ENCODE peak calls at places on chromosomes 7 and 10, in eight cellular contexts. One of them, this sample, is unnamed. For H3K36me3 and H3K4me1, the result is how much of the 10 kb centered on the place peaks cover.

GRCh38 chr10:123514996-123515395 is 151.2 kb upstream of the GPR26 start:
- DNase-seq in CD8-positive, alpha-beta memory T cell: no peak
- DNase-seq in A673: no peak
- DNase-seq in IMR-90: no peak
- DNase-seq in esophagus squamous epithelium: no peak
- DNase-seq in colonic mucosa: no peak
- DNase-seq in endodermal cell: no peak
- DNase-seq in left lung: no peak
- DNase-seq in this sample: no peak

GRCh38 chr7:114606100-114606499 is 191.5 kb downstream of the FOXP2 start:
- DNase-seq in CD8-positive, alpha-beta memory T cell: no peak
- DNase-seq in A673: no peak
- DNase-seq in IMR-90: no peak
- DNase-seq in esophagus squamous epithelium: no peak
- DNase-seq in colonic mucosa: no peak
- DNase-seq in endodermal cell: no peak
- DNase-seq in left lung: no peak
- DNase-seq in this sample: no peak

GRCh38 chr7:39609462-39610149 is 13.8 kb upstream of the RALA start:
- DNase-seq in CD8-positive, alpha-beta memory T cell: peak
- DNase-seq in A673: no peak
- DNase-seq in IMR-90: no peak
- DNase-seq in esophagus squamous epithelium: no peak
- DNase-seq in colonic mucosa: no peak
- DNase-seq in endodermal cell: peak
- DNase-seq in left lung: peak
- DNase-seq in this sample: no peak

GRCh38 chr7:36066021-36066664 is 86.9 kb upstream of the EEPD1 start:
- DNase-seq in CD8-positive, alpha-beta memory T cell: no peak
- DNase-seq in A673: no peak
- DNase-seq in IMR-90: no peak
- DNase-seq in esophagus squamous epithelium: no peak
- DNase-seq in colonic mucosa: no peak
- DNase-seq in endodermal cell: no peak
- DNase-seq in left lung: no peak
- DNase-seq in this sample: no peak

GRCh38 chr7:2635810-2636701 is 4.3 kb downstream of the TTYH3 start:
- DNase-seq in CD8-positive, alpha-beta memory T cell: no peak
- DNase-seq in A673: no peak
- DNase-seq in IMR-90: no peak
- DNase-seq in esophagus squamous epithelium: no peak
- DNase-seq in colonic mucosa: no peak
- DNase-seq in endodermal cell: no peak
- DNase-seq in left lung: peak
- DNase-seq in this sample: no peak

GRCh38 chr10:7258948-7259523 is 151.8 kb downstream of the SFMBT2 start:
- DNase-seq in CD8-positive, alpha-beta memory T cell: peak
- DNase-seq in A673: no peak
- DNase-seq in IMR-90: no peak
- DNase-seq in esophagus squamous epithelium: no peak
- DNase-seq in colonic mucosa: no peak
- DNase-seq in endodermal cell: no peak
- DNase-seq in left lung: no peak
- DNase-seq in this sample: no peak

GRCh38 chr7:86904949-86905834 is 154.3 kb downstream of the ELAPOR2 start:
- DNase-seq in CD8-positive, alpha-beta memory T cell: no peak
- DNase-seq in A673: peak
- DNase-seq in IMR-90: peak
- DNase-seq in esophagus squamous epithelium: no peak
- DNase-seq in colonic mucosa: peak
- DNase-seq in endodermal cell: peak
- DNase-seq in left lung: no peak
- DNase-seq in this sample: no peak

GRCh38 chr7:79702116-79702515 is 248.6 kb upstream of the MAGI2 start:
- DNase-seq in CD8-positive, alpha-beta memory T cell: no peak
- DNase-seq in A673: no peak
- DNase-seq in IMR-90: peak
- DNase-seq in esophagus squamous epithelium: no peak
- DNase-seq in colonic mucosa: no peak
- DNase-seq in endodermal cell: no peak
- DNase-seq in left lung: no peak
- DNase-seq in this sample: no peak

GRCh38 chr7:39580150-39580874 is 14.1 kb downstream of the YAE1 start:
- DNase-seq in CD8-positive, alpha-beta memory T cell: peak
- DNase-seq in A673: peak
- DNase-seq in IMR-90: peak
- DNase-seq in esophagus squamous epithelium: no peak
- DNase-seq in colonic mucosa: peak
- DNase-seq in endodermal cell: peak
- DNase-seq in left lung: peak
- DNase-seq in this sample: peak

GRCh38 chr7:105738133-105738532 is 138.3 kb downstream of the ATXN7L1 start:
- DNase-seq in CD8-positive, alpha-beta memory T cell: no peak
- DNase-seq in A673: no peak
- DNase-seq in IMR-90: no peak
- DNase-seq in esophagus squamous epithelium: no peak
- DNase-seq in colonic mucosa: no peak
- DNase-seq in endodermal cell: no peak
- DNase-seq in left lung: no peak
- DNase-seq in this sample: no peak

GRCh38 chr7:100836812-100837098 is 9.4 kb upstream of the EPHB4 start:
- DNase-seq in CD8-positive, alpha-beta memory T cell: no peak
- DNase-seq in A673: no peak
- DNase-seq in IMR-90: no peak
- DNase-seq in esophagus squamous epithelium: no peak
- DNase-seq in colonic mucosa: no peak
- DNase-seq in endodermal cell: no peak
- DNase-seq in left lung: no peak
- DNase-seq in this sample: no peak

DNA sequence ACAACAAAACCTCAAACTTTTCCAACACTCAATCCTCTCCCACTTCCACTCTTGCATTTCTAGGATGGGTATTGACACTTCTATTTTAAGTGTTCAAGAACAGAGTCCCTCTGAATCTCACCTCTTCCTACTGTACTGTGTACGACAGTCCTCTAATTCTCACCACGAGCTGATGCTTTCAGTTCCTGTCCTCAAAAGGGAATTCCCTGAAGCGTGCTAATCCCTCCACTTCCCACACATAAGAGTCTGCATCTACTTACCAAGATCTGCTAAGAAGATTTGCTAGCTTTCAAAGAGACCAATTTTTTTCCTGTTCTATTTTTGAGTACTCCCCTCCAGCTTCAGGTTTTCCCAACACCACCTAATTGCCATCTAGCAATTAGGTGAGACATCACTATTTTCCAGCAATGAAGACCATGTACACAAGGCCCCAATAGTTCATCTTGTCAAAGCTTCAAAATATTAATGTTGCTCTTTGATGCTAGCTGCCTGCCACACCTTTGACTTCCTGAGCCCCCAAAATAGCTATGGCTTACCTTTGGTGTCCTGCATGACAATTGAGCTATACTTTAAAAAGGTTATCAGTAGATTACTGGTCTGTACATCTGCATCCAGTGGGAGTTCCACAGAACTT is 54.4 kb downstream of the ARMH3 start:
- DNase-seq in CD8-positive, alpha-beta memory T cell: no peak
- DNase-seq in A673: peak
- DNase-seq in IMR-90: no peak
- DNase-seq in esophagus squamous epithelium: no peak
- DNase-seq in colonic mucosa: no peak
- DNase-seq in endodermal cell: no peak
- DNase-seq in left lung: no peak
- DNase-seq in this sample: no peak
- H3K36me3 ChIP-seq in CD8-positive, alpha-beta memory T cell: under half
- H3K36me3 ChIP-seq in A673: under half
- H3K36me3 ChIP-seq in IMR-90: under half
- H3K36me3 ChIP-seq in esophagus squamous epithelium: under half
- H3K36me3 ChIP-seq in colonic mucosa: under half
- H3K36me3 ChIP-seq in endodermal cell: half or more
- H3K36me3 ChIP-seq in left lung: half or more
- H3K36me3 ChIP-seq in this sample: under half

DNA sequence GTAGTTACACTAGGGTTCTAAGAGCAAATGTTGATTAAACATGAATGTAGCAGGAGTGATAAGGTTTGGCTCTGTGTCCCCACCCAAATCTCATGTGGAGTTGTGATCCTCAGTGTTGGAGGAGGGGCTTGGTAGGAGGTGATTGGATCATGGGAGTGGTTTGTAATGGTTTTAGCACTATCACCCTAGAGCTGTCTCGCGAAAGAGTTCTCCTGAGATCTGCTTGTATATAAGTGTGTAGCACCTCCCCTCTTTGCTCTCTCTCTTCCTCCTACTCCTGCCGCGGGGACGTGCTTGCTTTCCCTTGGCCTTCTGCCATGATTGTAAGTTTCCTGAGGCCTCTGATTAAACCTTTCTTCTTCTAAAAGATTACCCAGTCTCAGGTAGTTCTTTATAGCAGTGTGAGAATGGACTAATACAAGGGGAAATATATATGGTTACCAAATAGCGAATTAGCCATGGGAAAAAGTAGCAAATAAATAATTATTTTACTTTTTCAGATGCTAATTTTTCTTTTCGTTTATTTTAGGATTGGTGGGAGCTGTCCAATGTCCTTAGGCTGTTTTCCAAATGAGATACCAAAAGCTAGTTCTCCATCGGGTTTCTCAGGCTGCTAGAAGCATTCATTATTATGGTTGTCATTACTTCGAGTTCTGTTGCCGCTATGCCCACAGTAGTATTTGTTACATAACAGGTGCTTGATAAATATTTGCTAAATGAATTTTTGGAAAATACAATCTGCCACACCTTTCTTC is 58.7 kb downstream of the PTEN start:
- DNase-seq in CD8-positive, alpha-beta memory T cell: no peak
- DNase-seq in A673: peak
- DNase-seq in IMR-90: no peak
- DNase-seq in esophagus squamous epithelium: no peak
- DNase-seq in colonic mucosa: no peak
- DNase-seq in endodermal cell: no peak
- DNase-seq in left lung: no peak
- DNase-seq in this sample: no peak
- H3K4me1 ChIP-seq in CD8-positive, alpha-beta memory T cell: half or more
- H3K4me1 ChIP-seq in A673: half or more
- H3K4me1 ChIP-seq in IMR-90: under half
- H3K4me1 ChIP-seq in esophagus squamous epithelium: under half
- H3K4me1 ChIP-seq in colonic mucosa: under half
- H3K4me1 ChIP-seq in endodermal cell: under half
- H3K4me1 ChIP-seq in left lung: half or more
- H3K4me1 ChIP-seq in this sample: under half

GRCh38 chr10:31263903-31264302 is 55.1 kb upstream of the ZEB1 start:
- DNase-seq in CD8-positive, alpha-beta memory T cell: no peak
- DNase-seq in A673: no peak
- DNase-seq in IMR-90: peak
- DNase-seq in esophagus squamous epithelium: no peak
- DNase-seq in colonic mucosa: no peak
- DNase-seq in endodermal cell: no peak
- DNase-seq in left lung: no peak
- DNase-seq in this sample: no peak

GRCh38 chr10:31262672-31263071 is 56.3 kb upstream of the ZEB1 start:
- DNase-seq in CD8-positive, alpha-beta memory T cell: no peak
- DNase-seq in A673: no peak
- DNase-seq in IMR-90: peak
- DNase-seq in esophagus squamous epithelium: no peak
- DNase-seq in colonic mucosa: no peak
- DNase-seq in endodermal cell: no peak
- DNase-seq in left lung: no peak
- DNase-seq in this sample: no peak

GRCh38 chr10:31261502-31262311 is 57.3 kb upstream of the ZEB1 start:
- DNase-seq in CD8-positive, alpha-beta memory T cell: no peak
- DNase-seq in A673: no peak
- DNase-seq in IMR-90: peak
- DNase-seq in esophagus squamous epithelium: no peak
- DNase-seq in colonic mucosa: no peak
- DNase-seq in endodermal cell: no peak
- DNase-seq in left lung: no peak
- DNase-seq in this sample: no peak
- H3K4me3 ChIP-seq in CD8-positive, alpha-beta memory T cell: no peak
- H3K4me3 ChIP-seq in A673: no peak
- H3K4me3 ChIP-seq in IMR-90: no peak
- H3K4me3 ChIP-seq in esophagus squamous epithelium: no peak
- H3K4me3 ChIP-seq in colonic mucosa: no peak
- H3K4me3 ChIP-seq in endodermal cell: no peak
- H3K4me3 ChIP-seq in left lung: no peak
- H3K4me3 ChIP-seq in this sample: no peak

GRCh38 chr10:80518143-80518806 is 19.4 kb upstream of the SH2D4B start:
- DNase-seq in CD8-positive, alpha-beta memory T cell: no peak
- DNase-seq in A673: no peak
- DNase-seq in IMR-90: no peak
- DNase-seq in esophagus squamous epithelium: no peak
- DNase-seq in colonic mucosa: no peak
- DNase-seq in endodermal cell: no peak
- DNase-seq in left lung: peak
- DNase-seq in this sample: no peak

GRCh38 chr10:80515941-80516340 is 21.8 kb upstream of the SH2D4B start:
- DNase-seq in CD8-positive, alpha-beta memory T cell: no peak
- DNase-seq in A673: no peak
- DNase-seq in IMR-90: no peak
- DNase-seq in esophagus squamous epithelium: no peak
- DNase-seq in colonic mucosa: no peak
- DNase-seq in endodermal cell: no peak
- DNase-seq in left lung: peak
- DNase-seq in this sample: no peak

GRCh38 chr10:80518807-80519360 is 18.8 kb upstream of the SH2D4B start:
- DNase-seq in CD8-positive, alpha-beta memory T cell: no peak
- DNase-seq in A673: no peak
- DNase-seq in IMR-90: no peak
- DNase-seq in esophagus squamous epithelium: no peak
- DNase-seq in colonic mucosa: no peak
- DNase-seq in endodermal cell: no peak
- DNase-seq in left lung: peak
- DNase-seq in this sample: no peak

GRCh38 chr10:80516506-80517075 is 21.1 kb upstream of the SH2D4B start:
- DNase-seq in CD8-positive, alpha-beta memory T cell: no peak
- DNase-seq in A673: no peak
- DNase-seq in IMR-90: no peak
- DNase-seq in esophagus squamous epithelium: no peak
- DNase-seq in colonic mucosa: no peak
- DNase-seq in endodermal cell: no peak
- DNase-seq in left lung: peak
- DNase-seq in this sample: no peak

DNA sequence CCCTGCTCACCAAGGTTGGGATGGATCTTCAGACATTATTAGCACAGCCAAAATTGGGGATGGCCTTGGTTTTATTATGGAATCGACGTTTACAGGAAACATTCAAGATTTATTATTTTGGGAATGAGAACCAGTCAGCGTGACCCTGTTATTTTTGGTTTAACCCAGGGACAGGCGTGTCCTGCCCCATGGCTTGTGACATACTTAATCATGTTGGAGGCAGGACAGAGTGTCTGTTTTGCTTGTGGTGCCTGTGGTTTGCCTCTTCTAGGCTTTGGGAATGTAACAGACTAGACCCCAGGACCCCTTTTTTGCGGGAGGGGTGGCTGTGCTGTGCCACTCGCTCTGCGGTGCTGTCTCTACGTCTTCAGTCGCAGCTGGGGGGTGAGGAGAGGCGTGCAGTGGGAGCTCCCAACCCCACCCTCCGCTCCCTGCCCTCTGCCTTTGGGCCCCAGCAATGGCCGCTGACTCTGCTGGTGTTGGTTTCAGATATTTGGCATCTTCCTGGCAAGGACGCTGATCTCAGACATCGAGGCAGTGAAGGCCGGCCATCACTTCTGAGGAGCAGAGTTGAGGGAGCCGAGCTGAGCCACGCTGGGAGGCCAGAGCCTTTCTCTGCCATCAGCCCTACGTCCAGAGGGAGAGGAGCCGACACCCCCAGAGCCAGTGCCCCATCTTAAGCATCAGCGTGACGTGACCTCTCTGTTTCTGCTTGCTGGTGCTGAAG is 20.1 kb upstream of the SH2D4B start:
- DNase-seq in CD8-positive, alpha-beta memory T cell: no peak
- DNase-seq in A673: no peak
- DNase-seq in IMR-90: no peak
- DNase-seq in esophagus squamous epithelium: no peak
- DNase-seq in colonic mucosa: no peak
- DNase-seq in endodermal cell: no peak
- DNase-seq in left lung: peak
- DNase-seq in this sample: no peak
- H3K36me3 ChIP-seq in CD8-positive, alpha-beta memory T cell: half or more
- H3K36me3 ChIP-seq in A673: under half
- H3K36me3 ChIP-seq in IMR-90: half or more
- H3K36me3 ChIP-seq in esophagus squamous epithelium: under half
- H3K36me3 ChIP-seq in colonic mucosa: under half
- H3K36me3 ChIP-seq in endodermal cell: half or more
- H3K36me3 ChIP-seq in left lung: half or more
- H3K36me3 ChIP-seq in this sample: half or more